ENCODE peak calls at places on chromosomes 4 and X, in eight cellular contexts. S is GF-D8; X is NCI-H460; M is HT1080; N is AG04450; Z is stimulated activated CD8-positive, alpha-beta memory T cell treated with anti-CD3 and anti-CD28 coated beads, Interleukin-4, amount 100 ng/mL, for 4 hours; U is tibial artery; P is skeletal muscle cell. B is an unnamed sample.
A peak's percentile ranks its signal among the peaks of the same experiment; 100 is the strongest.

GRCh38 chr4:152246659-152247058 is 289.2 kb downstream of the FBXW7 start:
- DNase-seq in S (no peak), X (no peak), M (no peak), N (no peak), Z (no peak), U (no peak), P (no peak), B (no peak)

GRCh38 chrX:2502120-2502667 is 1.4 kb upstream of the DHRSX start:
- DNase-seq in S (no peak), X (no peak), M (no peak), N (no peak), Z (no peak), U (no peak), P (no peak), B (no peak)

GRCh38 chr4:124044867-124045266 is 648.3 kb downstream of the SPRY1 start:
- DNase-seq in S (no peak), X (no peak), M (peak; percentile 4), N (no peak), Z (no peak), U (no peak), P (no peak), B (no peak)

GRCh38 chr4:72383439-72383838 is 185.6 kb downstream of the ADAMTS3 start:
- DNase-seq in S (no peak), X (no peak), M (no peak), N (no peak), Z (no peak), U (no peak), P (no peak), B (no peak)

GRCh38 chrX:150365953-150366911 is 3.1 kb downstream of the MAMLD1 start:
- DNase-seq in S (no peak), X (no peak), M (no peak), N (no peak), Z (no peak), U (peak; percentile 87), P (no peak), B (no peak)

GRCh38 chrX:152733261-152733975 is at the start of the genes CSAG1 and MAGEA12:
- DNase-seq in S (no peak), X (no peak), M (peak; percentile 84), N (no peak), Z (no peak), U (no peak), P (no peak), B (no peak)

GRCh38 chrX:120457766-120458180 is 11.3 kb downstream of the LAMP2 start:
- DNase-seq in S (peak; percentile 75), X (no peak), M (peak; percentile 83), N (peak; percentile 21), Z (no peak), U (no peak), P (peak; percentile 69), B (no peak)

GRCh38 chr4:128653514-128654420 is 155.7 kb upstream of the JADE1 start:
- DNase-seq in S (no peak), X (no peak), M (no peak), N (peak; percentile 45), Z (no peak), U (no peak), P (peak; percentile 64), B (no peak)

GRCh38 chrX:150517303-150517896 is 51.0 kb upstream of the MTM1 start:
- DNase-seq in S (no peak), X (no peak), M (no peak), N (peak; percentile 57), Z (no peak), U (no peak), P (peak; percentile 54), B (no peak)

GRCh38 chr4:26861434-26862186 is 969 bp downstream of the STIM2 start:
- DNase-seq in S (peak; percentile 33), X (no peak), M (peak; percentile 69), N (no peak), Z (peak; percentile 56), U (peak; percentile 81), P (no peak), B (peak; percentile 55)

GRCh38 chr4:88573995-88574394 is 18.3 kb upstream of the HERC3 start:
- DNase-seq in S (no peak), X (no peak), M (peak; percentile 44), N (no peak), Z (no peak), U (no peak), P (no peak), B (no peak)

GRCh38 chrX:37608156-37608555 is 36.7 kb downstream of the LANCL3 start:
- DNase-seq in S (no peak), X (no peak), M (no peak), N (no peak), Z (no peak), U (no peak), P (no peak), B (no peak)

GRCh38 chr4:4325321-4325720 is 35.3 kb downstream of the ZBTB49 start:
- DNase-seq in S (no peak), X (no peak), M (no peak), N (no peak), Z (no peak), U (no peak), P (no peak), B (no peak)

GRCh38 chr4:12123709-12124108 is 695.0 kb upstream of the HS3ST1 start:
- DNase-seq in S (no peak), X (no peak), M (no peak), N (no peak), Z (no peak), U (no peak), P (no peak), B (no peak)

GRCh38 chr4:159497961-159498360 is 395.1 kb downstream of the RAPGEF2 start:
- DNase-seq in S (no peak), X (no peak), M (no peak), N (no peak), Z (no peak), U (no peak), P (no peak), B (no peak)

GRCh38 chrX:38335382-38335781 is 8.1 kb upstream of the RPGR start:
- DNase-seq in S (no peak), X (no peak), M (no peak), N (no peak), Z (no peak), U (no peak), P (no peak), B (no peak)

GRCh38 chr4:22987861-22988260 is 295.1 kb downstream of the GBA3 start:
- DNase-seq in S (no peak), X (peak; percentile 34), M (peak; percentile 69), N (no peak), Z (no peak), U (no peak), P (peak; percentile 29), B (no peak)

GRCh38 chr4:58301384-58301783 is 1191.2 kb upstream of the IGFBP7 start:
- DNase-seq in S (no peak), X (no peak), M (no peak), N (no peak), Z (no peak), U (no peak), P (no peak), B (no peak)

GRCh38 chrX:56728752-56729151 is 291 bp upstream of the NBDY start:
- DNase-seq in S (no peak), X (no peak), M (no peak), N (no peak), Z (peak; percentile 9), U (no peak), P (no peak), B (no peak)

GRCh38 chr4:77564231-77564630 is 41.4 kb upstream of the CXCL13 start:
- DNase-seq in S (no peak), X (no peak), M (no peak), N (no peak), Z (no peak), U (no peak), P (peak; percentile 83), B (no peak)

GRCh38 chr4:163542275-163542674 is 47.8 kb downstream of the TMA16 start:
- DNase-seq in S (no peak), X (no peak), M (peak; percentile 77), N (no peak), Z (no peak), U (no peak), P (peak; percentile 23), B (no peak)

GRCh38 chr4:1834047-1834769 is 21.7 kb downstream of the LETM1 start:
- DNase-seq in S (no peak), X (no peak), M (no peak), N (no peak), Z (no peak), U (no peak), P (no peak), B (no peak)

GRCh38 chr4:173958445-173958844 is 325.0 kb downstream of the FBXO8 start:
- DNase-seq in S (no peak), X (no peak), M (peak; percentile 2), N (peak; percentile 3), Z (no peak), U (no peak), P (no peak), B (no peak)

GRCh38 chrX:114959729-114960128 is 57.7 kb downstream of the IL13RA2 start:
- DNase-seq in S (no peak), X (peak; percentile 5), M (no peak), N (no peak), Z (no peak), U (no peak), P (no peak), B (no peak)